ENCODE peak calls at places on chromosomes 11 and 22, in six cellular contexts. H, J, U, V, O and C are unnamed samples.

GRCh38 chr11:48177661-48178060 is 38.9 kb upstream of the OR4B1 start:
- DNase-seq in H (no peak), J (no peak), U (no peak), V (no peak), O (no peak), C (no peak)

GRCh38 chr11:69217276-69218105 is 61.8 kb downstream of the SMIM38 start:
- DNase-seq in H (no peak), J (no peak), U (no peak), V (no peak), O (no peak), C (no peak)

GRCh38 chr11:74849525-74850391 is 99.1 kb downstream of the XRRA1 start:
- DNase-seq in H (no peak), J (peak; percentile 95), U (no peak), V (peak; percentile 65), O (no peak), C (no peak)

GRCh38 chr22:29449296-29449863 is 11.0 kb downstream of the RFPL1 start:
- DNase-seq in H (no peak), J (no peak), U (no peak), V (no peak), O (no peak), C (no peak)

GRCh38 chr11:110833033-110833484 is 120.8 kb upstream of the ARHGAP20 start:
- DNase-seq in H (no peak), J (no peak), U (no peak), V (no peak), O (no peak), C (no peak)

GRCh38 chr22:37676691-37677627 is 1.5 kb downstream of the LGALS1 start:
- DNase-seq in H (peak; percentile 80), J (peak; percentile 75), U (peak; percentile 79), V (peak; percentile 78), O (no peak), C (peak; percentile 74)

GRCh38 chr11:114340311-114341131 is 44.3 kb downstream of the NNMT start:
- DNase-seq in H (no peak), J (peak; percentile 30), U (peak; percentile 63), V (no peak), O (no peak), C (no peak)

GRCh38 chr11:16780146-16780545 is 41.7 kb downstream of the C11orf58 start:
- DNase-seq in H (no peak), J (no peak), U (no peak), V (no peak), O (no peak), C (no peak)

GRCh38 chr11:63014408-63015055 is 1.1 kb downstream of the SLC22A8 start:
- DNase-seq in H (no peak), J (no peak), U (no peak), V (no peak), O (no peak), C (no peak)

GRCh38 chr11:63017306-63017974 is 1.8 kb upstream of the SLC22A8 start:
- DNase-seq in H (no peak), J (no peak), U (no peak), V (no peak), O (no peak), C (no peak)

GRCh38 chr11:63012450-63013238 is 3.0 kb downstream of the SLC22A8 start:
- DNase-seq in H (no peak), J (peak; percentile 52), U (no peak), V (no peak), O (no peak), C (no peak)

GRCh38 chr11:63019506-63019905 is 3.9 kb upstream of the SLC22A8 start:
- DNase-seq in H (no peak), J (no peak), U (no peak), V (no peak), O (no peak), C (no peak)

DNA sequence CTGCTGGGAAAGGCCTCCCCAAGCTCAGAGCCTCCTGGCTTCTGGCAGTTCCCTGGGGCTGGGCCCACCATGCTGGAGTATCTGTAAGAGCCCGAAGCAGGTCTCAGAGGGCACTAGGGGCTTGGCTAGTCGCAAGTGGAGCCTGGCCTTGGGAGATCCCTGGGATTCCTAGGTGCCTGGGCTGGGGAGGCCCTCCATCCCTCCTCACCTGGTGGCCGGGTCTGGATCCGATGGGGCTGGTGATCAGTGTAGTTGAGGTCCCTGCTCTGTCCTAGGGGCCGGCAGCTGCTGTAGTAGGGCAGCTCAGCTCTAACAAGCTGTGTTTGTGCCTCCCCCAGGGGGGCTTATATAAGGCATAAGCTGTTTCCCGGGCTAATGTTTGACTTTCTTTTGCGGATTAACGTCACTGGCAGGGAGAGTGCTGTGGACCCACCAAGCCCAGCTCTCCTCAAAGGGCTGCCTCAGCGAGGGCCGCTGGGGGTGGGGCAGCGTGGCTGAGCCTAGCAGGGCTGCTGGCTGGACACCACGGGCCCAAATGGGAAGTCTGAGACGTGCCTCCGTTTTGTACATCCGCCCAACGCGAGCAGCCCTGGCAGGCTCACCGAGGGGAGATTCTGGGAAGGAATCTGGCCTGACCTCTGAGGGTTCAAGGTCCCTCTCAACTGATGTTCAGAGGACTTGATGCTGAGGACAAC is at the start of gene SLC22A8:
- DNase-seq in H (no peak), J (peak; percentile 50), U (no peak), V (no peak), O (no peak), C (no peak)
- TF ChIP-seq TAF1 in H (no peak), J (no peak), U (no peak), V (no peak), O (no peak), C (no peak)

GRCh38 chr11:26143553-26144308 is 188.2 kb upstream of the ANO3 start:
- DNase-seq in H (no peak), J (no peak), U (no peak), V (no peak), O (no peak), C (no peak)
- TF ChIP-seq POLR2AphosphoS5 in H (no peak), J (no peak), U (no peak), V (no peak), O (no peak), C (no peak)

DNA sequence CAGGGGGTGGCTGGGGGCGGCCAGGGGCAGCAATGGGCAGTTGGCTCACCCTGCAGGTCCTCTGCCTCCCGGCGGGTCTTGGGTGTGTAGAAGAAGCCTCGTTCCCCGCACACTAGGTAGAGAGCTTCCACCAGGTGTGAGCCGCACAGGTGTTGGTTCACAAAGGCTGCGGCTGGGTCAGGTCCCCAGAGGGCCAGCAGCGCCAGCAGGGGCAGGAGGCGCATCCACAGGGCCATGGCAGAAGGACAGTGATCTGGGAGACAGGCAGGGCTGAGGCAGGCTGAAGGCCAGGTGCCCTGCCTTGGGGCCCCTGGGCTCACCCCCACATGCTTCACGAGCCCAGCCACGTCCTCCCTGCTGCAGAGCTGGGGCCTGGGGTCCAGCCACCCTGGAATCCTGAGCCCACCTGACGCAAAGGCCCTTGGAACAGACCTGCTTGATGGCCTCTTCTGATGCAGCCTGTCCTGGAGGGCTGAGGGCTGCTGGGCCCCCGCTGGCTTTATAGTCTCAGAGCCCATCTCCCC is at the start of gene INS:
- DNase-seq in H (no peak), J (no peak), U (no peak), V (no peak), O (no peak), C (no peak)
- TF ChIP-seq POLR2A in H (no peak), J (no peak), U (no peak), V (no peak), O (no peak), C (no peak)

GRCh38 chr11:44080951-44081350 is 14.5 kb upstream of the EXT2 start:
- DNase-seq in H (no peak), J (no peak), U (no peak), V (no peak), O (no peak), C (no peak)

GRCh38 chr11:44082645-44083044 is 12.8 kb upstream of the EXT2 start:
- DNase-seq in H (no peak), J (peak; percentile 53), U (no peak), V (no peak), O (no peak), C (no peak)

GRCh38 chr11:44079376-44079775 is 13.3 kb downstream of the ACCS start:
- DNase-seq in H (no peak), J (no peak), U (no peak), V (no peak), O (no peak), C (no peak)

GRCh38 chr11:44083433-44083832 is 12.0 kb upstream of the EXT2 start:
- DNase-seq in H (no peak), J (no peak), U (no peak), V (no peak), O (no peak), C (no peak)

GRCh38 chr11:44078794-44079193 is 12.7 kb downstream of the ACCS start:
- DNase-seq in H (no peak), J (no peak), U (no peak), V (no peak), O (no peak), C (no peak)
- TF ChIP-seq TAF1 in H (no peak), J (no peak), U (no peak), V (no peak), O (no peak), C (no peak)

GRCh38 chr22:41902932-41903421 is 11.9 kb downstream of the SHISA8 start:
- DNase-seq in H (no peak), J (no peak), U (no peak), V (no peak), O (no peak), C (no peak)
- TF ChIP-seq POLR2AphosphoS5 in H (peak; percentile 38), J (peak; percentile 33), U (no peak), V (no peak), O (no peak), C (no peak)

DNA sequence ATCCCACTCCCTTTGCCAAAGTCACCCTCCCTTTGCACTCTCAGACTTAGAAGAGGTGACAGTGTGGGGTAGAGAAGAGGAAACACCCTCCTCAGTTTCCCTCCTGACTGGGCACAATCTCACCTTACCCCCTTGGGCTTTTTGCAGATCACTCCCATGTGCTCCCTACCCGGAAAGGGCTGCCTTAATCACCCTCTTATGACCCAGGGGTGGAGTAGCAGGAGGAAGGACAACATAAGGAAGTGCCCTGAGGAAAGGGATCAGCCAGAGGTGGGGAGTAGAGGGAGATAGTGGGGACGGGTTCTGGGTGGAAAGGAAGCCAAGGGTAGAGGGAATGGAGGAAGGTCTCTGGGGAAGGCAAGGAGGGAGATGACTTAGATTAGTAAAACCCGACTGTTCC is 52.0 kb downstream of the NRXN2 start:
- DNase-seq in H (no peak), J (no peak), U (no peak), V (no peak), O (no peak), C (no peak)
- TF ChIP-seq POLR2A in H (no peak), J (no peak), U (no peak), V (no peak), O (no peak), C (no peak)

GRCh38 chr11:116788534-116788933 is 711 bp upstream of the ZPR1 start:
- DNase-seq in H (no peak), J (no peak), U (no peak), V (no peak), O (no peak), C (no peak)

GRCh38 chr11:116786966-116787365 is 857 bp downstream of the ZPR1 start:
- DNase-seq in H (no peak), J (no peak), U (no peak), V (no peak), O (no peak), C (no peak)

GRCh38 chr11:116786360-116786759 is 1.5 kb downstream of the ZPR1 start:
- DNase-seq in H (no peak), J (no peak), U (no peak), V (no peak), O (no peak), C (no peak)

GRCh38 chr11:116787436-116787785 is 412 bp downstream of the ZPR1 start:
- DNase-seq in H (no peak), J (no peak), U (no peak), V (no peak), O (no peak), C (no peak)

GRCh38 chr11:116787786-116788486 is at the start of gene ZPR1:
- DNase-seq in H (peak; percentile 92), J (peak; percentile 37), U (peak; percentile 89), V (no peak), O (no peak), C (peak; percentile 92)
- TF ChIP-seq TAF1 in H (peak; percentile 73), J (peak; percentile 61), U (peak; percentile 48), V (peak; percentile 65), O (peak; percentile 87), C (peak; percentile 78)